ENCODE peak calls at places on chromosomes 13 and 19, in nine cellular contexts. Q is cardiac muscle cell, C is PC-9, Y is nephron progenitor cell, I is GM10248, W is endothelial cell, N is progenitor cell of endocrine pancreas, R is pancreas, B is choroid plexus epithelial cell. Z is an unnamed sample.
A peak's percentile ranks its signal among the peaks of the same experiment; 100 is the strongest.

GRCh38 chr19:30593975-30594925 is 222.1 kb downstream of the ZNF536 start:
- DNase-seq in Y (peak; percentile 22), W (no peak), C (no peak), Q (no peak), N (no peak), R (no peak), B (no peak), I (no peak), Z (no peak)

GRCh38 chr13:30169442-30169841 is 137.9 kb downstream of the KATNAL1 start:
- DNase-seq in B (no peak), W (no peak), N (no peak), I (no peak), R (no peak), Y (no peak), Q (no peak), C (no peak), Z (no peak)

GRCh38 chr13:39317284-39317683 is 279.0 kb downstream of the NHLRC3 start:
- DNase-seq in R (no peak), C (no peak), Y (no peak), B (peak; percentile 84), I (no peak), N (no peak), Q (peak; percentile 86), W (no peak), Z (no peak)

GRCh38 chr19:47226426-47227346 is 4.3 kb downstream of the BBC3 start:
- DNase-seq in C (peak; percentile 77), N (no peak), R (peak; percentile 72), Q (peak; percentile 80), W (peak; percentile 53), Y (no peak), I (peak; percentile 74), B (peak; percentile 74), Z (peak; percentile 83)

GRCh38 chr13:113410472-113411201 is 42.7 kb downstream of the ADPRHL1 start:
- DNase-seq in I (no peak), Q (no peak), B (peak; percentile 56), R (peak; percentile 41), W (no peak), Y (no peak), N (no peak), C (peak; percentile 71), Z (no peak)

GRCh38 chr19:28358604-28359003 is 854.3 kb downstream of the UQCRFS1 start:
- DNase-seq in I (no peak), Y (no peak), B (peak; percentile 30), C (no peak), N (no peak), W (no peak), Q (peak; percentile 28), R (no peak), Z (no peak)

GRCh38 chr19:49997709-49998108 is 27.5 kb downstream of the VRK3 start:
- DNase-seq in Q (peak; percentile 28), B (peak; percentile 50), N (no peak), R (no peak), Y (peak; percentile 26), C (no peak), W (peak; percentile 19), I (peak; percentile 64), Z (no peak)

GRCh38 chr13:50421457-50422130 is 406.4 kb downstream of the KCNRG start:
- DNase-seq in I (no peak), N (no peak), R (no peak), W (no peak), Q (no peak), C (no peak), Y (no peak), B (no peak), Z (no peak)

GRCh38 chr19:15875075-15875474 is 22.8 kb downstream of the CYP4F2 start:
- DNase-seq in Y (no peak), W (no peak), C (no peak), R (no peak), I (no peak), B (no peak), N (no peak), Q (no peak), Z (no peak)

GRCh38 chr13:48457578-48458242 is 44.8 kb upstream of the LPAR6 start:
- DNase-seq in W (no peak), Q (no peak), C (no peak), N (no peak), I (no peak), B (no peak), R (no peak), Y (no peak), Z (no peak)

GRCh38 chr19:41999071-41999877 is 5.2 kb upstream of the ATP1A3 start:
- DNase-seq in N (no peak), B (no peak), R (no peak), Q (no peak), Y (peak; percentile 53), W (peak; percentile 26), I (no peak), C (no peak), Z (no peak)

GRCh38 chr13:95497307-95497943 is 55.1 kb upstream of the CLDN10 start:
- DNase-seq in N (no peak), B (no peak), C (no peak), Q (no peak), I (no peak), Y (no peak), R (peak; percentile 71), W (no peak), Z (no peak)

GRCh38 chr19:30556230-30556711 is 184.1 kb downstream of the ZNF536 start:
- DNase-seq in Q (no peak), B (no peak), Y (no peak), W (no peak), C (no peak), N (no peak), I (no peak), R (no peak), Z (no peak)

GRCh38 chr19:17303940-17304267 is 679 bp upstream of the ABHD8 start:
- DNase-seq in I (no peak), C (no peak), R (no peak), Y (no peak), B (no peak), Q (no peak), W (no peak), N (no peak), Z (no peak)

GRCh38 chr13:51451134-51451466 is 1.7 kb downstream of the INTS6 start:
- DNase-seq in B (peak; percentile 26), W (no peak), C (no peak), Y (no peak), Q (no peak), N (no peak), I (no peak), R (no peak), Z (no peak)

GRCh38 chr19:40805258-40805868 is 6.4 kb downstream of the EGLN2 start:
- DNase-seq in R (no peak), Q (no peak), Y (no peak), I (no peak), C (no peak), W (no peak), B (no peak), N (no peak), Z (no peak)

GRCh38 chr19:10769533-10770491 is 51.9 kb downstream of the DNM2 start:
- DNase-seq in R (no peak), B (peak; percentile 54), N (no peak), W (peak; percentile 58), Y (peak; percentile 20), C (no peak), Q (peak; percentile 42), I (no peak), Z (no peak)

GRCh38 chr13:22883961-22884360 is 296.8 kb upstream of the SGCG start:
- DNase-seq in N (no peak), W (no peak), B (no peak), Y (peak; percentile 12), C (no peak), Q (no peak), R (no peak), I (no peak), Z (peak; percentile 31)

GRCh38 chr19:336067-336614 is 8.5 kb downstream of the MIER2 start:
- DNase-seq in N (no peak), I (no peak), W (no peak), C (no peak), B (peak; percentile 38), R (no peak), Q (peak; percentile 10), Y (no peak), Z (no peak)

GRCh38 chr13:92967923-92968322 is 258.7 kb upstream of the GPC6 start:
- DNase-seq in Q (peak; percentile 22), I (no peak), R (no peak), N (no peak), B (peak; percentile 31), W (no peak), Y (no peak), C (no peak), Z (no peak)
- TF ChIP-seq CTCF in Q (no peak), I (no peak), R (no peak), N (no peak), B (peak; percentile 37), W (no peak), Y (no peak), C (peak; percentile 23), Z (no peak)

DNA sequence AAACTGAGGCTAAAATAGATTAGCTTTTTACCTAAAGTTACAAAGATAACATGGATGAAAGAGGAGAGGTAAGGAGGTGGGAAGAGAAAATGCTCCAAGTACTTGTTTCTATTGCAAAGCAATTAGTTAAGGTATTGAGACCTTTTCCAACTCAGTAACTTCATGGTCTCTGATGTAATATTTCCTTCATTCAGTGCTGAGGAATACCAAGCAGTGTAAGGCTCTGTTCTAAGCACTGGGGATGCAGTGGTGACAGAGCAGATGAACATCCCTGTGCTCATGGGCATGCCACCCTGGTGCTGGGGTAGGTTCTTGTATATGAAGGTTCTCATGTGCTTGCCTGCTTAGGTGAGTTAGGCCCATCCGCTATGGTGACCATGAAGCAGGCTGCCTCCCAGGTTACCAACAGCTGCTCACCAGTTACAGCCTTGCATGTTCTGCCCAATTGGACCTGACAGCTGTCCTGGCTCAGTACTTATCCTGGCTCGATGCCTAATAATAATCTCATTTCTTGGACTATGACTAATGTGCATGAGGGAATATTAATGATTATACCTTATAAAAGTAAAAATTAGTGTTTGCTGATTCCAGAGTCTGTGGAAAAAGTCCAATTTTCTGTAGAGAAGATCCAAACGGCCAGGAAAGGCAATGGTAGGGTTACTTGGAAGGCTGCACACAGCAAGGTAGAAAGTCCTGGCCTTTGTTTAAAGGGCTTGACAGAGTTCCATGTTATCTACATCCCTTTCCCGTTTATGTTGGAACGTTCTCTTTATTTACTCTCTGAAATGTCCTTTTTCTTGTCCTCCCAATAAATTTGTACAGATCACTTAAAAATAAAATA is 48.3 kb downstream of the LATS2 start:
- DNase-seq in I (no peak), C (no peak), Y (no peak), W (no peak), B (peak; percentile 44), Q (peak; percentile 51), R (peak; percentile 43), N (no peak), Z (no peak)
- TF ChIP-seq CTCF in I (no peak), C (no peak), Y (no peak), W (no peak), B (no peak), Q (no peak), R (no peak), N (no peak), Z (no peak)

DNA sequence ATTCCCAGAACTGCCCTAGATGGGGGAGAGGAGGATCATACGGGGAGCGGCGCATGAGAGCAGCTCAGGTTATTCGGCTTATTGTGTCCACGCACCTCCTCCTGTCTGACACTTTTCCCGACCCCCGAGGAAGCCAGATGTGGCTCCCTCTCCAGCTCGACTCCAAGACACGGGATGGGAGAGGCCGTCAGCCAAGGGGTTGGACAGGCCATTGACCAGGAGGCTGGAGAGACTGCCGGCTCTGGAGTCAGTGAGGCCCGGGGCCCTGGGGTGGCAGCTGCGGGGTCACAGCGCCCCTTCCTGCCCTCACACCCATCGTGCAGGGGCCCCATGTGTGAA is 2.9 kb downstream of the DMKN start:
- DNase-seq in C (no peak), R (no peak), I (no peak), N (no peak), Q (no peak), B (no peak), W (no peak), Y (no peak), Z (no peak)
- TF ChIP-seq CTCF in C (peak; percentile 24), R (no peak), I (no peak), N (no peak), Q (no peak), B (no peak), W (peak; percentile 32), Y (no peak), Z (no peak)

GRCh38 chr19:1438035-1438932 is at the start of gene RPS15:
- DNase-seq in B (peak; percentile 97), Y (peak; percentile 97), N (peak; percentile 93), R (peak; percentile 99), C (peak; percentile 85), W (peak; percentile 97), Q (peak; percentile 97), I (peak; percentile 97), Z (peak; percentile 97)
- TF ChIP-seq CTCF in B (peak; percentile 88), Y (peak; percentile 85), N (peak; percentile 89), R (peak; percentile 77), C (peak; percentile 75), W (peak; percentile 90), Q (peak; percentile 90), I (peak; percentile 99), Z (peak; percentile 97)

Z was measured in GM06990.